ENCODE peak calls at places on chromosome 21, in five cellular contexts. G, B, F, D and M are unnamed samples.
A peak's percentile ranks its signal among the peaks of the same experiment; 100 is the strongest.

GRCh38 chr21:32562915-32563314 is 22.4 kb downstream of the TCP10L start:
- DNase-seq in G (no peak), B (no peak), F (no peak), D (no peak), M (no peak)

GRCh38 chr21:34813266-34813886 is 144.6 kb downstream of the CLIC6 start:
- DNase-seq in G (no peak), B (peak; percentile 99), F (no peak), D (peak; percentile 60), M (peak; percentile 28)

GRCh38 chr21:36902793-36903192 is 63.7 kb downstream of the HLCS start:
- DNase-seq in G (no peak), B (no peak), F (no peak), D (no peak), M (no peak)

GRCh38 chr21:42308914-42309752 is 6.1 kb downstream of the TFF3 start:
- DNase-seq in G (no peak), B (no peak), F (no peak), D (no peak), M (no peak)

GRCh38 chr21:41429925-41430491 is 4.0 kb downstream of the MX1 start:
- DNase-seq in G (no peak), B (no peak), F (no peak), D (no peak), M (no peak)

GRCh38 chr21:43195131-43196021 is 26.6 kb downstream of the CRYAA start:
- DNase-seq in G (no peak), B (no peak), F (no peak), D (no peak), M (no peak)

GRCh38 chr21:41510500-41510899 is 2.5 kb upstream of the TMPRSS2 start:
- DNase-seq in G (no peak), B (no peak), F (no peak), D (no peak), M (no peak)

GRCh38 chr21:42461881-42462877 is 33.8 kb downstream of the RSPH1 start:
- DNase-seq in G (peak; percentile 49), B (no peak), F (no peak), D (no peak), M (peak; percentile 71)

GRCh38 chr21:33309778-33310177 is 15.0 kb upstream of the IFNAR1 start:
- DNase-seq in G (no peak), B (no peak), F (no peak), D (no peak), M (no peak)

GRCh38 chr21:33265664-33266049 is 510 bp upstream of the IL10RB start:
- DNase-seq in G (no peak), B (peak; percentile 45), F (peak; percentile 86), D (no peak), M (peak; percentile 98)

GRCh38 chr21:20647603-20648002 is 350.6 kb upstream of the NCAM2 start:
- DNase-seq in G (no peak), B (peak; percentile 29), F (no peak), D (no peak), M (no peak)

GRCh38 chr21:41695513-41695912 is 71.3 kb downstream of the RIPK4 start:
- DNase-seq in G (no peak), B (no peak), F (no peak), D (no peak), M (no peak)

GRCh38 chr21:15967661-15968060 is 237.9 kb downstream of the USP25 start:
- DNase-seq in G (no peak), B (peak; percentile 45), F (no peak), D (no peak), M (no peak)

GRCh38 chr21:33808715-33809367 is 106.8 kb downstream of the ATP5PO start:
- DNase-seq in G (no peak), B (no peak), F (no peak), D (no peak), M (no peak)

GRCh38 chr21:20730421-20730820 is 267.8 kb upstream of the NCAM2 start:
- DNase-seq in G (no peak), B (no peak), F (no peak), D (no peak), M (no peak)

GRCh38 chr21:36117276-36117675 is 17.6 kb upstream of the CBR3 start:
- DNase-seq in G (no peak), B (peak; percentile 34), F (no peak), D (no peak), M (no peak)

GRCh38 chr21:18368193-18368592 is 35.4 kb downstream of the TMPRSS15 start:
- DNase-seq in G (no peak), B (no peak), F (no peak), D (no peak), M (peak; percentile 4)

GRCh38 chr21:37139902-37140301 is 66.8 kb downstream of the TTC3 start:
- DNase-seq in G (no peak), B (no peak), F (no peak), D (no peak), M (no peak)

GRCh38 chr21:28632718-28633408 is 359.8 kb downstream of the LTN1 start:
- DNase-seq in G (no peak), B (peak; percentile 100), F (no peak), D (no peak), M (no peak)

GRCh38 chr21:42578034-42578433 is 64.4 kb downstream of the SLC37A1 start:
- DNase-seq in G (no peak), B (no peak), F (peak; percentile 33), D (no peak), M (no peak)

GRCh38 chr21:33380483-33380998 is 22.7 kb upstream of the IFNGR2 start:
- DNase-seq in G (peak; percentile 93), B (peak; percentile 97), F (peak; percentile 95), D (peak; percentile 95), M (peak; percentile 98)

GRCh38 chr21:38258803-38259485 is 2.2 kb downstream of the KCNJ15 start:
- DNase-seq in G (no peak), B (peak; percentile 91), F (no peak), D (peak; percentile 87), M (peak; percentile 20)

GRCh38 chr21:41368361-41369104 is 6.7 kb downstream of the MX2 start:
- DNase-seq in G (no peak), B (no peak), F (no peak), D (no peak), M (no peak)

GRCh38 chr21:19731251-19731650 is 1267.0 kb upstream of the NCAM2 start:
- DNase-seq in G (no peak), B (no peak), F (no peak), D (no peak), M (no peak)

GRCh38 chr21:39696620-39697019 is 48.4 kb upstream of the IGSF5 start:
- DNase-seq in G (no peak), B (no peak), F (no peak), D (no peak), M (no peak)

GRCh38 chr21:17726047-17726446 is 93.1 kb downstream of the C21orf91 start:
- DNase-seq in G (no peak), B (peak; percentile 34), F (no peak), D (peak; percentile 20), M (peak; percentile 4)

GRCh38 chr21:42424848-42425602 is 21.3 kb downstream of the UBASH3A start:
- DNase-seq in G (no peak), B (no peak), F (peak; percentile 34), D (no peak), M (peak; percentile 89)

GRCh38 chr21:38148046-38148445 is 108.7 kb upstream of the KCNJ15 start:
- DNase-seq in G (no peak), B (peak; percentile 68), F (no peak), D (peak; percentile 14), M (no peak)

GRCh38 chr21:33149166-33149565 is 79.2 kb downstream of the OLIG1 start:
- DNase-seq in G (no peak), B (no peak), F (no peak), D (no peak), M (no peak)

GRCh38 chr21:18801468-18801867 is 397.9 kb upstream of the TMPRSS15 start:
- DNase-seq in G (no peak), B (peak; percentile 7), F (no peak), D (peak; percentile 0), M (peak; percentile 6)

GRCh38 chr21:41616063-41616591 is 108.2 kb upstream of the TMPRSS2 start:
- DNase-seq in G (no peak), B (no peak), F (no peak), D (no peak), M (no peak)

GRCh38 chr21:31537872-31538576 is 121.5 kb upstream of the SOD1 start:
- DNase-seq in G (no peak), B (no peak), F (no peak), D (no peak), M (peak; percentile 19)
- TF ChIP-seq CTCF in G (no peak), B (no peak), F (no peak), D (no peak), M (peak; percentile 30)

GRCh38 chr21:26845750-26846035 is 484 bp upstream of the ADAMTS1 start:
- DNase-seq in G (no peak), B (no peak), F (no peak), D (no peak), M (no peak)

GRCh38 chr21:26843912-26844257 is 1.3 kb downstream of the ADAMTS1 start:
- DNase-seq in G (no peak), B (peak; percentile 25), F (no peak), D (peak; percentile 33), M (no peak)

GRCh38 chr21:26845066-26845749 is at the start of gene ADAMTS1:
- DNase-seq in G (peak; percentile 71), B (peak; percentile 47), F (peak; percentile 82), D (peak; percentile 38), M (no peak)

GRCh38 chr21:26842976-26843911 is 2.0 kb downstream of the ADAMTS1 start:
- DNase-seq in G (peak; percentile 82), B (peak; percentile 89), F (peak; percentile 84), D (peak; percentile 67), M (no peak)

GRCh38 chr21:26844258-26845065 is 747 bp downstream of the ADAMTS1 start:
- DNase-seq in G (peak; percentile 42), B (no peak), F (peak; percentile 57), D (peak; percentile 33), M (no peak)
- TF ChIP-seq CTCF in G (no peak), B (peak; percentile 8), F (no peak), D (no peak), M (no peak)

GRCh38 chr21:44461438-44462089 is 6.3 kb downstream of the LRRC3 start:
- DNase-seq in G (no peak), B (no peak), F (no peak), D (no peak), M (no peak)
- TF ChIP-seq CTCF in G (no peak), B (no peak), F (no peak), D (no peak), M (no peak)

DNA sequence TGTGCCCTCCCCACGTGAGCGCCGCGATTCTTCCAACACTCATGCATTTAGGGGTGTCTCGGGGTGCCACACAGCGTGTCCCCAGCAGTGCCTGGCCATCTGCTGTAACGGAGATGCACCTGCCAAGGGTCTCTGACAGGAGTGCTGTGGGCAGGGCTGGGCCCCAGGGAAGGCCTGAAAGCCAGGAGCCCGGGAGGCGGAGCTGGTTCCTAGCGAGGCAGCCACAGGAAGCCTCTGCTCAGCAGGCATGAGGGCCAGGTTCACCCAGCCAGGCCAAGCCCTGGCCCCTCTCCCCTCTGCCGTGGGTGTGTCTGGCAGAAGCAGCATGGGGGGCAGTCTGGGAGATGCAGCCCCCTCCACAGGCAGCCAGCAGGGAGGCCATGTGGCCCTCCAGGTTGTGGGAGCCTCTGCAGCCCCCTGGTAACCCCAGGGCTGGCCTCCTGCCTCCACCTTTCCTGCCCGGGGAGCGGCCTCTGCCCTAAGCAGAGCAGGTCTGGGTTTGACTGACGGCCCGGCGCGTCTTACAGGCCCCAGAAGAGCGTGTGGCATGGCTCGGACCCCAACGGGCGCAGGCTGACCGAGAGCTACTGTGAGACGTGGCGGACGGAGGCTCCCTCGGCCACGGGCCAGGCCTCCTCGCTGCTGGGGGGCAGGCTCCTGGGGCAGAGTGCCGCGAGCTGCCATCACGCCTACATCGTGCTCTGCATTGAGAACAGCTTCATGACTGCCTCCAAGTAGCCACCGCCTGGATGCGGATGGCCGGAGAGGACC is 30.4 kb downstream of the SLC19A1 start:
- DNase-seq in G (no peak), B (no peak), F (peak; percentile 44), D (no peak), M (no peak)
- TF ChIP-seq CTCF in G (no peak), B (no peak), F (no peak), D (no peak), M (no peak)